ENCODE peak calls at places on chromosome 3, in ten cellular contexts. L, T, R, H, B, M, Z, J, O and G are unnamed samples.

GRCh38 chr3:101615525-101615924 is 41.5 kb downstream of the PCNP start:
- DNase-seq in B (no peak), J (no peak), M (no peak), T (no peak), L (no peak), Z (no peak), O (no peak), R (no peak), H (no peak), G (no peak)

GRCh38 chr3:33918357-33918756 is 119.9 kb downstream of the PDCD6IP start:
- DNase-seq in T (no peak), L (no peak), B (no peak), R (no peak), J (no peak), O (no peak), Z (no peak), M (no peak), H (no peak), G (no peak)

GRCh38 chr3:16374047-16375019 is 109.3 kb downstream of the OXNAD1 start:
- DNase-seq in H (peak), T (no peak), R (no peak), O (no peak), M (peak), J (no peak), L (peak), B (no peak), Z (no peak), G (no peak)

GRCh38 chr3:126678691-126679317 is 23.9 kb upstream of the TXNRD3 start:
- DNase-seq in T (no peak), J (peak), O (no peak), L (no peak), Z (no peak), H (no peak), B (no peak), R (no peak), M (no peak), G (no peak)

GRCh38 chr3:100316656-100317069 is 17.9 kb upstream of the NIT2 start:
- DNase-seq in R (no peak), H (no peak), J (peak), Z (no peak), T (peak), O (peak), B (peak), L (no peak), M (no peak), G (peak)

GRCh38 chr3:78871048-78871447 is 896.8 kb downstream of the ROBO1 start:
- DNase-seq in H (no peak), B (no peak), M (no peak), T (no peak), L (no peak), R (no peak), Z (no peak), O (no peak), J (no peak), G (no peak)

GRCh38 chr3:194135806-194136518 is at the start of gene HES1:
- DNase-seq in O (peak), J (peak), H (peak), R (peak), T (peak), Z (peak), L (peak), M (no peak), B (peak), G (peak)

GRCh38 chr3:39150803-39151631 is 2.4 kb downstream of the CSRNP1 start:
- DNase-seq in M (peak), L (peak), R (peak), Z (peak), J (peak), T (no peak), H (peak), O (no peak), B (peak), G (peak)

GRCh38 chr3:24508423-24508839 is 13.8 kb upstream of the THRB start:
- DNase-seq in T (no peak), R (no peak), H (no peak), O (no peak), M (no peak), L (no peak), Z (no peak), J (no peak), B (peak), G (no peak)

GRCh38 chr3:105957722-105958121 is 88.9 kb upstream of the CBLB start:
- DNase-seq in H (no peak), T (no peak), Z (no peak), L (no peak), R (no peak), M (no peak), J (no peak), O (no peak), B (peak), G (no peak)

GRCh38 chr3:16824085-16824696 is 60.6 kb upstream of the PLCL2 start:
- DNase-seq in B (no peak), Z (no peak), O (no peak), L (no peak), T (no peak), J (peak), R (no peak), H (peak), M (no peak), G (no peak)

GRCh38 chr3:186083746-186084145 is 25.1 kb downstream of the ETV5 start:
- DNase-seq in H (no peak), O (no peak), T (no peak), M (no peak), B (no peak), Z (no peak), J (no peak), R (no peak), L (no peak), G (no peak)